ENCODE peak calls at places on chromosomes 11 and 22, in nine cellular contexts. A, I, B, S, E, C, R, W and G are unnamed samples.

GRCh38 chr11:79243412-79244174 is 197.2 kb downstream of the TENM4 start:
- DNase-seq in A (no peak), I (no peak), B (no peak), S (no peak), E (no peak), C (no peak), R (no peak), W (no peak), G (no peak)

GRCh38 chr22:33823552-33823951 is 96.7 kb downstream of the LARGE1 start:
- DNase-seq in A (no peak), I (peak), B (no peak), S (no peak), E (no peak), C (no peak), R (no peak), W (no peak), G (no peak)

GRCh38 chr11:69301491-69302401 is 7.8 kb downstream of the MYEOV start:
- DNase-seq in A (no peak), I (peak), B (peak), S (no peak), E (peak), C (no peak), R (peak), W (no peak), G (no peak)

GRCh38 chr11:116257092-116257491 is 515.7 kb downstream of the BUD13 start:
- DNase-seq in A (no peak), I (no peak), B (no peak), S (no peak), E (no peak), C (no peak), R (no peak), W (no peak), G (no peak)

GRCh38 chr11:130666781-130667251 is 218.4 kb downstream of the ADAMTS15 start:
- DNase-seq in A (no peak), I (peak), B (no peak), S (no peak), E (peak), C (no peak), R (no peak), W (no peak), G (no peak)

GRCh38 chr11:73270855-73271477 is 1.2 kb upstream of the P2RY6 start:
- DNase-seq in A (no peak), I (no peak), B (no peak), S (no peak), E (no peak), C (no peak), R (no peak), W (no peak), G (no peak)

GRCh38 chr11:41612415-41612814 is 153.0 kb upstream of the LRRC4C start:
- DNase-seq in A (no peak), I (no peak), B (no peak), S (no peak), E (no peak), C (no peak), R (no peak), W (no peak), G (no peak)

GRCh38 chr11:75562836-75563484 is 907 bp downstream of the SERPINH1 start:
- DNase-seq in A (no peak), I (peak), B (no peak), S (no peak), E (peak), C (no peak), R (no peak), W (peak), G (no peak)

GRCh38 chr11:74725701-74726100 is 5.5 kb downstream of the CHRDL2 start:
- DNase-seq in A (no peak), I (no peak), B (no peak), S (no peak), E (peak), C (no peak), R (no peak), W (no peak), G (no peak)

GRCh38 chr22:42313804-42314581 is 43.5 kb upstream of the TCF20 start:
- DNase-seq in A (no peak), I (peak), B (peak), S (peak), E (peak), C (no peak), R (no peak), W (peak), G (no peak)

GRCh38 chr22:35517769-35518530 is 22.7 kb upstream of the RASD2 start:
- DNase-seq in A (no peak), I (no peak), B (no peak), S (no peak), E (no peak), C (no peak), R (no peak), W (no peak), G (no peak)

GRCh38 chr11:126277780-126278179 is 5.1 kb upstream of the TIRAP start:
- DNase-seq in A (no peak), I (no peak), B (no peak), S (no peak), E (no peak), C (no peak), R (no peak), W (no peak), G (no peak)

GRCh38 chr22:32044913-32045312 is 1.9 kb downstream of the SLC5A1 start:
- DNase-seq in A (no peak), I (no peak), B (no peak), S (no peak), E (no peak), C (no peak), R (no peak), W (no peak), G (no peak)

GRCh38 chr11:16981651-16982194 is 32.5 kb downstream of the PLEKHA7 start:
- DNase-seq in A (peak), I (peak), B (no peak), S (no peak), E (peak), C (no peak), R (no peak), W (peak), G (no peak)

GRCh38 chr11:96954587-96954986 is 564.8 kb downstream of the JRKL start:
- DNase-seq in A (no peak), I (no peak), B (no peak), S (no peak), E (no peak), C (no peak), R (no peak), W (no peak), G (no peak)

GRCh38 chr11:67267188-67268035 is 1.1 kb downstream of the GRK2 start:
- DNase-seq in A (no peak), I (no peak), B (no peak), S (no peak), E (peak), C (no peak), R (no peak), W (no peak), G (no peak)